ENCODE peak calls at places on chromosomes 5 and 9, in seven cellular contexts. G, K, F, I, E, R and Y are unnamed samples.

GRCh38 chr9:78031271-78031825 is at the start of gene GNAQ:
- DNase-seq in G (peak), E (no peak), F (no peak), I (peak), R (no peak), K (peak), Y (peak)

GRCh38 chr9:118271936-118272335 is 567.7 kb downstream of the TLR4 start:
- DNase-seq in K (no peak), R (no peak), I (no peak), E (no peak), F (no peak), G (no peak), Y (no peak)

GRCh38 chr5:152514827-152515397 is 109.8 kb upstream of the NMUR2 start:
- DNase-seq in G (no peak), F (no peak), R (no peak), K (peak), E (no peak), I (no peak), Y (no peak)

GRCh38 chr5:56402273-56403223 is 169.4 kb upstream of the ANKRD55 start:
- DNase-seq in F (no peak), E (no peak), K (no peak), R (no peak), G (no peak), I (no peak), Y (no peak)

GRCh38 chr5:32710335-32710858 is 724 bp upstream of the NPR3 start:
- DNase-seq in F (no peak), R (no peak), G (peak), E (no peak), I (no peak), K (no peak), Y (peak)

GRCh38 chr9:129402341-129402739 is 218.6 kb downstream of the C9orf50 start:
- DNase-seq in I (no peak), E (no peak), R (no peak), K (no peak), G (no peak), F (no peak), Y (no peak)

GRCh38 chr5:16345454-16345853 is 120.1 kb downstream of the ZNF622 start:
- DNase-seq in G (no peak), F (no peak), I (no peak), R (no peak), E (no peak), K (no peak), Y (no peak)

GRCh38 chr5:139415869-139416268 is 12.0 kb upstream of the SPATA24 start:
- DNase-seq in K (no peak), I (no peak), G (no peak), F (no peak), E (no peak), R (no peak), Y (no peak)

GRCh38 chr9:106846847-106847246 is 16.1 kb upstream of the ZNF462 start:
- DNase-seq in F (no peak), R (no peak), E (no peak), G (no peak), I (no peak), K (peak), Y (no peak)

GRCh38 chr5:50969207-50970145 is 303.0 kb downstream of the PARP8 start:
- DNase-seq in I (no peak), G (no peak), K (no peak), E (no peak), R (no peak), F (no peak), Y (no peak)

GRCh38 chr5:148730955-148731898 is 76.9 kb upstream of the HTR4 start:
- DNase-seq in F (peak), K (peak), E (peak), I (peak), R (peak), G (peak), Y (peak)

GRCh38 chr9:76817489-76817888 is 53.3 kb downstream of the PCA3 start:
- DNase-seq in R (no peak), G (no peak), E (no peak), K (peak), F (no peak), I (no peak), Y (no peak)

GRCh38 chr5:90873033-90873517 is 314.5 kb downstream of the ADGRV1 start:
- DNase-seq in G (peak), R (no peak), E (no peak), F (no peak), K (peak), I (peak), Y (no peak)

GRCh38 chr9:105466898-105467455 is 19.1 kb downstream of the FSD1L start:
- DNase-seq in K (peak), E (no peak), F (no peak), G (no peak), I (no peak), R (no peak), Y (no peak)

GRCh38 chr9:134056483-134057310 is 11.1 kb downstream of the BRD3 start:
- DNase-seq in G (no peak), I (no peak), F (no peak), R (no peak), E (no peak), K (no peak), Y (peak)

GRCh38 chr9:16530669-16531461 is 339.6 kb downstream of the BNC2 start:
- DNase-seq in F (no peak), I (peak), G (no peak), K (peak), R (no peak), E (no peak), Y (no peak)

GRCh38 chr9:107214915-107215314 is 68.2 kb upstream of the RAD23B start:
- DNase-seq in F (no peak), E (no peak), R (no peak), G (no peak), I (no peak), K (peak), Y (no peak)

GRCh38 chr9:127109212-127109711 is 13.2 kb downstream of the ANGPTL2 start:
- DNase-seq in R (no peak), F (no peak), K (no peak), I (no peak), G (no peak), E (no peak), Y (no peak)

GRCh38 chr9:95167998-95168397 is 149.5 kb downstream of the FANCC start:
- DNase-seq in R (no peak), I (no peak), E (no peak), G (peak), F (peak), K (peak), Y (no peak)

GRCh38 chr5:110803467-110804326 is 64.9 kb downstream of the SLC25A46 start:
- DNase-seq in R (no peak), I (no peak), F (no peak), E (no peak), K (no peak), G (no peak), Y (no peak)

GRCh38 chr5:74594172-74595040 is 46.1 kb downstream of the ENC1 start:
- DNase-seq in R (no peak), E (no peak), I (no peak), F (no peak), G (no peak), K (peak), Y (no peak)

GRCh38 chr9:111803924-111804323 is 9.2 kb upstream of the SHOC1 start:
- DNase-seq in F (no peak), I (no peak), G (no peak), R (no peak), K (no peak), E (no peak), Y (no peak)

GRCh38 chr9:130189840-130190239 is 17.6 kb downstream of the NCS1 start:
- DNase-seq in F (no peak), K (peak), E (no peak), G (no peak), I (no peak), R (no peak), Y (no peak)

GRCh38 chr9:72203205-72203803 is 54.1 kb downstream of the GDA start:
- DNase-seq in I (no peak), K (peak), R (no peak), F (no peak), E (no peak), G (no peak), Y (no peak)

GRCh38 chr5:76040806-76041205 is 42.4 kb upstream of the SV2C start:
- DNase-seq in F (no peak), R (no peak), K (no peak), E (no peak), G (no peak), I (no peak), Y (no peak)

GRCh38 chr9:81592890-81593271 is 96.5 kb downstream of the TLE1 start:
- DNase-seq in F (no peak), I (no peak), E (no peak), K (no peak), G (no peak), R (peak), Y (peak)

GRCh38 chr5:53256746-53257145 is 147.2 kb upstream of the MOCS2 start:
- DNase-seq in G (no peak), F (no peak), R (no peak), K (peak), E (no peak), I (no peak), Y (no peak)

GRCh38 chr9:2289234-2289755 is 274.1 kb downstream of the SMARCA2 start:
- DNase-seq in F (no peak), K (no peak), I (no peak), R (no peak), G (no peak), E (no peak), Y (no peak)

GRCh38 chr9:78788101-78788500 is 491.2 kb downstream of the PSAT1 start:
- DNase-seq in R (no peak), K (peak), I (no peak), G (no peak), E (no peak), F (no peak), Y (no peak)

GRCh38 chr5:8726383-8727036 is 819.4 kb downstream of the SEMA5A start:
- DNase-seq in I (no peak), K (no peak), F (no peak), G (no peak), R (no peak), E (no peak), Y (no peak)

GRCh38 chr9:135890190-135890861 is 17.0 kb downstream of the CAMSAP1 start:
- DNase-seq in K (no peak), G (no peak), I (no peak), F (no peak), E (no peak), R (no peak), Y (no peak)

GRCh38 chr5:154271936-154272514 is 81.5 kb downstream of the GALNT10 start:
- DNase-seq in E (no peak), I (no peak), R (no peak), F (no peak), K (no peak), G (no peak), Y (no peak)